ENCODE peak calls at places on chromosomes 5 and 9, in ten cellular contexts. One of them, this sample, is unnamed.

GRCh38 chr9:90965911-90966290 is 164.3 kb downstream of the SYK start:
- DNase-seq in cardiac fibroblast: no peak
- DNase-seq in right atrium auricular region: no peak
- DNase-seq in body of pancreas: no peak
- DNase-seq in GM12865: no peak
- DNase-seq in esophagus squamous epithelium: no peak
- DNase-seq in CD8-positive, alpha-beta T cell: no peak
- DNase-seq in ovary: no peak
- DNase-seq in psoas muscle: no peak
- DNase-seq in fibroblast of lung: no peak
- DNase-seq in this sample: no peak

GRCh38 chr5:10286552-10287227 is 21.0 kb downstream of the CMBL start:
- DNase-seq in body of pancreas: no peak
- DNase-seq in GM12865: no peak
- DNase-seq in fibroblast of lung: no peak
- DNase-seq in cardiac fibroblast: peak; percentile 53
- DNase-seq in right atrium auricular region: no peak
- DNase-seq in ovary: peak; percentile 53
- DNase-seq in CD8-positive, alpha-beta T cell: no peak
- DNase-seq in esophagus squamous epithelium: no peak
- DNase-seq in psoas muscle: peak; percentile 83
- DNase-seq in this sample: no peak

GRCh38 chr5:103232393-103232999 is 26.1 kb upstream of the MACIR start:
- DNase-seq in fibroblast of lung: peak; percentile 44
- DNase-seq in right atrium auricular region: no peak
- DNase-seq in GM12865: peak; percentile 59
- DNase-seq in psoas muscle: no peak
- DNase-seq in CD8-positive, alpha-beta T cell: no peak
- DNase-seq in ovary: no peak
- DNase-seq in cardiac fibroblast: peak; percentile 66
- DNase-seq in body of pancreas: peak; percentile 42
- DNase-seq in esophagus squamous epithelium: no peak
- DNase-seq in this sample: no peak

GRCh38 chr5:150505041-150505511 is 2.9 kb upstream of the NDST1 start:
- DNase-seq in CD8-positive, alpha-beta T cell: no peak
- DNase-seq in psoas muscle: peak; percentile 67
- DNase-seq in fibroblast of lung: peak; percentile 67
- DNase-seq in GM12865: no peak
- DNase-seq in right atrium auricular region: no peak
- DNase-seq in body of pancreas: no peak
- DNase-seq in cardiac fibroblast: no peak
- DNase-seq in esophagus squamous epithelium: no peak
- DNase-seq in ovary: no peak
- DNase-seq in this sample: no peak

GRCh38 chr9:1676771-1677170 is 338.4 kb upstream of the SMARCA2 start:
- DNase-seq in fibroblast of lung: no peak
- DNase-seq in body of pancreas: no peak
- DNase-seq in ovary: no peak
- DNase-seq in cardiac fibroblast: no peak
- DNase-seq in GM12865: no peak
- DNase-seq in esophagus squamous epithelium: no peak
- DNase-seq in CD8-positive, alpha-beta T cell: no peak
- DNase-seq in right atrium auricular region: no peak
- DNase-seq in psoas muscle: no peak
- DNase-seq in this sample: no peak

GRCh38 chr5:80238778-80239679 is 16.8 kb downstream of the SERINC5 start:
- DNase-seq in CD8-positive, alpha-beta T cell: no peak
- DNase-seq in esophagus squamous epithelium: no peak
- DNase-seq in cardiac fibroblast: peak; percentile 75
- DNase-seq in ovary: peak; percentile 73
- DNase-seq in fibroblast of lung: peak; percentile 83
- DNase-seq in body of pancreas: peak; percentile 83
- DNase-seq in right atrium auricular region: peak; percentile 78
- DNase-seq in GM12865: no peak
- DNase-seq in psoas muscle: peak; percentile 83
- DNase-seq in this sample: no peak

GRCh38 chr9:42852133-42852532 is 668.7 kb downstream of the SPATA31A6 start:
- DNase-seq in GM12865: peak; percentile 75
- DNase-seq in body of pancreas: peak; percentile 68
- DNase-seq in right atrium auricular region: no peak
- DNase-seq in ovary: no peak
- DNase-seq in esophagus squamous epithelium: no peak
- DNase-seq in fibroblast of lung: peak; percentile 8
- DNase-seq in psoas muscle: peak; percentile 43
- DNase-seq in CD8-positive, alpha-beta T cell: no peak
- DNase-seq in cardiac fibroblast: peak; percentile 0
- DNase-seq in this sample: no peak

GRCh38 chr5:165258188-165258855 is 1752.9 kb downstream of the MAT2B start:
- DNase-seq in fibroblast of lung: no peak
- DNase-seq in body of pancreas: no peak
- DNase-seq in GM12865: no peak
- DNase-seq in right atrium auricular region: no peak
- DNase-seq in esophagus squamous epithelium: no peak
- DNase-seq in psoas muscle: no peak
- DNase-seq in cardiac fibroblast: peak; percentile 5
- DNase-seq in ovary: no peak
- DNase-seq in CD8-positive, alpha-beta T cell: no peak
- DNase-seq in this sample: no peak

GRCh38 chr5:102375256-102375655 is 79.2 kb upstream of the SLCO4C1 start:
- DNase-seq in ovary: no peak
- DNase-seq in cardiac fibroblast: no peak
- DNase-seq in psoas muscle: no peak
- DNase-seq in CD8-positive, alpha-beta T cell: no peak
- DNase-seq in body of pancreas: no peak
- DNase-seq in right atrium auricular region: no peak
- DNase-seq in esophagus squamous epithelium: no peak
- DNase-seq in fibroblast of lung: no peak
- DNase-seq in GM12865: no peak
- DNase-seq in this sample: no peak

GRCh38 chr5:172564187-172564586 is 76.9 kb upstream of the NEURL1B start:
- DNase-seq in fibroblast of lung: no peak
- DNase-seq in right atrium auricular region: no peak
- DNase-seq in CD8-positive, alpha-beta T cell: no peak
- DNase-seq in body of pancreas: peak; percentile 79
- DNase-seq in cardiac fibroblast: no peak
- DNase-seq in GM12865: no peak
- DNase-seq in ovary: no peak
- DNase-seq in esophagus squamous epithelium: no peak
- DNase-seq in psoas muscle: no peak
- DNase-seq in this sample: no peak

GRCh38 chr5:131218392-131218791 is 45.5 kb upstream of the CDC42SE2 start:
- DNase-seq in body of pancreas: no peak
- DNase-seq in psoas muscle: no peak
- DNase-seq in fibroblast of lung: peak; percentile 28
- DNase-seq in GM12865: peak; percentile 44
- DNase-seq in ovary: no peak
- DNase-seq in CD8-positive, alpha-beta T cell: no peak
- DNase-seq in esophagus squamous epithelium: no peak
- DNase-seq in cardiac fibroblast: no peak
- DNase-seq in right atrium auricular region: no peak
- DNase-seq in this sample: no peak

GRCh38 chr5:12385095-12385494 is 480.8 kb upstream of the CTNND2 start:
- DNase-seq in GM12865: no peak
- DNase-seq in body of pancreas: no peak
- DNase-seq in esophagus squamous epithelium: no peak
- DNase-seq in fibroblast of lung: no peak
- DNase-seq in psoas muscle: no peak
- DNase-seq in right atrium auricular region: no peak
- DNase-seq in cardiac fibroblast: no peak
- DNase-seq in CD8-positive, alpha-beta T cell: no peak
- DNase-seq in ovary: no peak
- DNase-seq in this sample: no peak

DNA sequence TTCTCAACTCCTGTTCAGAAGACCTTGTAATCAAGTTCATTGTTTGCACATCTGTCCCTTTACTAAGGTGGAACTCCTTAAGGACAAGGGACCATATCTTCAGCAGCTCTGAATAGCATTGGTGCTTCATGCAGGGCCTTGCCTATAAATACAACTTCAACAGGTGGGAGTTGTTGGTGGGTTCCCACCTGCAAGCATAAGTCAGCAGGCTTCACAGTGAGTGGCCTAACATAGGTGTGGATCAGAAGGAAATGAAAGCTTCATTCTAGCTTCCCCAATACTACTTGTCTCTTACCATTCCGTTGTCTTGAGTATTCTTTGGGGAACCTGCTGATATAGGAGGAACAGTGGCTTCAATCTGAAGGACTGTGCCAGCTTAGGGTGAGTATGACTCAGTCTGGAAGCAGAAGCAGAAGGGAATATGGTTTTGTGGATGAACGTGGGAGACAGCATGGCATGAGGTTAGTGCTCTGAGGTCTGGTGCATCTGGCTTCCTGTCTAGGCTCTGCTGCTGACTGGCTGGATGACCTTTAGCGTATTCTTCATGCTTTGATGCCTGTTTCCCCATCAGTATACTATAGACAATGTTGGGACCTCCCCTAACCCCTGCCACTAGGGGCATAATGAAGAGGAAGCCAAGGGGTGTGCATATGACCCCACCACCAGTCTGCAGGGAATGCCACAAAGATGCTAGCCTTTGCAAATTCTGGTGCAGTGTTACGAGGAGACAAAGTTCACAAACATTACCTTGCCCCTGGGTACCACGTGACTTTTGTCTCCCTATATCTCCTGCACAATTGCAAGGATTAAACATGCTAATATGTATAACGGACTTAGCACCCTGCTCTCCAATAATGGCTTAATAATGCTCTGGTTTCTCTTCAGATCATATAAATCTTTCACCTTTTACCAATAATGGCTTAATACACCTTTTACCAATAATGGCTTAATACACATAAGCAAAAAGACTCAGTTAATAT is 192.3 kb downstream of the PALM2AKAP2 start:
- DNase-seq in esophagus squamous epithelium: no peak
- DNase-seq in ovary: no peak
- DNase-seq in cardiac fibroblast: no peak
- DNase-seq in body of pancreas: peak; percentile 58
- DNase-seq in psoas muscle: no peak
- DNase-seq in CD8-positive, alpha-beta T cell: no peak
- DNase-seq in fibroblast of lung: no peak
- DNase-seq in GM12865: peak; percentile 84
- DNase-seq in right atrium auricular region: no peak
- DNase-seq in this sample: peak; percentile 35
- TF ChIP-seq CTCF in esophagus squamous epithelium: no peak
- TF ChIP-seq CTCF in ovary: no peak
- TF ChIP-seq CTCF in cardiac fibroblast: no peak
- TF ChIP-seq CTCF in body of pancreas: no peak
- TF ChIP-seq CTCF in psoas muscle: no peak
- TF ChIP-seq CTCF in CD8-positive, alpha-beta T cell: no peak
- TF ChIP-seq CTCF in fibroblast of lung: no peak
- TF ChIP-seq CTCF in GM12865: peak; percentile 53
- TF ChIP-seq CTCF in right atrium auricular region: no peak
- TF ChIP-seq CTCF in this sample: no peak

DNA sequence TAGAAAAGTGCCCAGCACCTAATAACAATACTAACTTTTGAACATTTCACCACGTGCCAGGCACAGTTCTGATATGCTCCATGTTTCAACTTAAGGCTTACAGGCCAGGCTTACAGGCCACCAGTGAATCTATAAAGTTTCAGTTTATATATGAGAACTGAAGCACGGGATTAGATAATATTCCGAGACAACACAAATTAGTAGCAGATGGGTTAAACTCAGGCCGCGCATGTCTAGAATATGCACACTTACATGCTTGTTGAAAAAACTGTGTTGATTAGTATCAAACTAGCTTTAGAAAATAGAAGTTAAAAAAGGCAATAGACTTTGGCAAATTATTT is 587.9 kb downstream of the MTRR start:
- DNase-seq in CD8-positive, alpha-beta T cell: no peak
- DNase-seq in psoas muscle: no peak
- DNase-seq in GM12865: no peak
- DNase-seq in cardiac fibroblast: no peak
- DNase-seq in body of pancreas: no peak
- DNase-seq in right atrium auricular region: no peak
- DNase-seq in fibroblast of lung: no peak
- DNase-seq in ovary: no peak
- DNase-seq in esophagus squamous epithelium: no peak
- DNase-seq in this sample: no peak
- H3K4me3 ChIP-seq in CD8-positive, alpha-beta T cell: peak overlapping the region; percentile 75
- H3K4me3 ChIP-seq in psoas muscle: peak overlapping the region; percentile 90
- H3K4me3 ChIP-seq in GM12865: no peak overlapping the region
- H3K4me3 ChIP-seq in cardiac fibroblast: no peak overlapping the region
- H3K4me3 ChIP-seq in body of pancreas: no peak overlapping the region
- H3K4me3 ChIP-seq in right atrium auricular region: peak overlapping the region; percentile 94
- H3K4me3 ChIP-seq in fibroblast of lung: peak overlapping the region; percentile 28
- H3K4me3 ChIP-seq in ovary: no peak overlapping the region
- H3K4me3 ChIP-seq in esophagus squamous epithelium: peak overlapping the region; percentile 74
- H3K4me3 ChIP-seq in this sample: no peak overlapping the region

DNA sequence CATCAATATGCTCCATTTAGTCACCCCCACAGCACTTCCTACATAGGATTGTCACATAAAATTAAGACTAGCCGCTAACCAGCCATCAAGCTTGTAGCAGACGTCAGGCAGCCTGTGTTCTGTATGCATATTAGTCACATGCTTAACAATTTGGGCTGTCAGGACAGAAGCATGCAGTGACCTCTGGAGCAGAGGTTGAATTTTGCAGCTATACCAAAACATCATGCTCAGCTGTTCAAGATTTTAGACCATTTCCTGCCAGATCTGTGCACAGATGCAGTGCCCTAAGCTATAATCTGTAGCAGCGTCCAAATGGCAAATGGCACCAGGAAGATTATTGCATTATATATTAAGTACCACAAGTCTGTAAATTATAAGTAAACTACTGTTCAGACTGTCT is 197.3 kb upstream of the ISL1 start:
- DNase-seq in right atrium auricular region: no peak
- DNase-seq in esophagus squamous epithelium: no peak
- DNase-seq in cardiac fibroblast: no peak
- DNase-seq in body of pancreas: no peak
- DNase-seq in fibroblast of lung: no peak
- DNase-seq in GM12865: no peak
- DNase-seq in CD8-positive, alpha-beta T cell: no peak
- DNase-seq in ovary: no peak
- DNase-seq in psoas muscle: no peak
- DNase-seq in this sample: no peak
- TF ChIP-seq CTCF in right atrium auricular region: no peak
- TF ChIP-seq CTCF in esophagus squamous epithelium: no peak
- TF ChIP-seq CTCF in cardiac fibroblast: no peak
- TF ChIP-seq CTCF in body of pancreas: no peak
- TF ChIP-seq CTCF in fibroblast of lung: no peak
- TF ChIP-seq CTCF in GM12865: no peak
- TF ChIP-seq CTCF in CD8-positive, alpha-beta T cell: no peak
- TF ChIP-seq CTCF in ovary: no peak
- TF ChIP-seq CTCF in psoas muscle: no peak
- TF ChIP-seq CTCF in this sample: no peak

DNA sequence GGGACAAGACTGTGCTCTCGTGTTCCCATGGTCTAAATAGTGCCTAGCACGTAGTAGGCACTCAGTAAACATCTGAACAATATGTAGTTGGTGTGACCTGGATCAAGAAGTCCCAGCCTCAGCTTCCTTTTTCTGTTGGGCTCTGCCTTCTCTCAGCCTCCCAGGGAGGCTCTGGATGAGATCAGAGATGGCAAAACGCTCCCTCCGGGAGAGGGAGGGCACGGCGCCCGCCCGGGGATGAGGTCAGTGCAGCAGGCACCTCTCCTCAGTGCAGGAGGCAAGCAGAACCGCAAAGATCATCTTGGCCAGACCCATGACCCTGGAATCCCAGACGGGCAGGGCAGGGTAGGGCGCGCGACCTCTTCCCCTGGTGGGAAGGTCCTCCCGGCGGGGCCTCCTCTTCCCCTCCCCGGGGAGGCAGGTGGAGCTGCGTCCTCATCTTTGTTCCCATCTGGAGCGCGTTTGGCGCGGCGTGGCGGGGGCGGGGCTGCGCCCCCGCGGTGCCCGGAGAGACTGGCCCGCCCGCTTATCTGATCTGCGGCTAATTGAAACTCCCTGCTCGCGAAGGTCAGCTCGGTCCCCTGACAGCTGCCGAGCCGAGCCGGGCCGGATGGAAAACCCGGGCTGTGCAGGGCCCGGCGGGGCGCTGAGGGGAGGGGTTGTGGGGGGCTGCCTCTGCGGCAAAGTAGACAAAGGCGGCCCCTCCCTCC is 60.9 kb downstream of the CXXC5 start:
- DNase-seq in cardiac fibroblast: peak; percentile 69
- DNase-seq in fibroblast of lung: peak; percentile 76
- DNase-seq in CD8-positive, alpha-beta T cell: no peak
- DNase-seq in right atrium auricular region: no peak
- DNase-seq in ovary: peak; percentile 50
- DNase-seq in body of pancreas: peak; percentile 78
- DNase-seq in esophagus squamous epithelium: no peak
- DNase-seq in psoas muscle: peak; percentile 77
- DNase-seq in GM12865: no peak
- DNase-seq in this sample: no peak
- H3K4me3 ChIP-seq in cardiac fibroblast: no peak overlapping the region
- H3K4me3 ChIP-seq in fibroblast of lung: no peak overlapping the region
- H3K4me3 ChIP-seq in CD8-positive, alpha-beta T cell: peak overlapping the region; percentile 32
- H3K4me3 ChIP-seq in right atrium auricular region: peak overlapping the region; percentile 60
- H3K4me3 ChIP-seq in ovary: no peak overlapping the region
- H3K4me3 ChIP-seq in body of pancreas: no peak overlapping the region
- H3K4me3 ChIP-seq in esophagus squamous epithelium: peak overlapping the region; percentile 73
- H3K4me3 ChIP-seq in psoas muscle: peak overlapping the region; percentile 68
- H3K4me3 ChIP-seq in GM12865: no peak overlapping the region
- H3K4me3 ChIP-seq in this sample: no peak overlapping the region